ENCODE peak calls at places on chromosome 13, in eight cellular contexts. One of them, this sample, is unnamed.

GRCh38 chr13:89361909-89362308 is 1690.7 kb downstream of the SLITRK5 start:
- DNase-seq in psoas muscle: no peak
- DNase-seq in epithelial cell of prostate: no peak
- DNase-seq in heart right ventricle: no peak
- DNase-seq in PC-9: no peak
- DNase-seq in cardiac muscle cell: no peak
- DNase-seq in tibial artery: no peak
- DNase-seq in neural progenitor cell: no peak
- DNase-seq in this sample: no peak

GRCh38 chr13:30869491-30869890 is 36.6 kb upstream of the MEDAG start:
- DNase-seq in psoas muscle: no peak
- DNase-seq in epithelial cell of prostate: no peak
- DNase-seq in heart right ventricle: peak; percentile 61
- DNase-seq in PC-9: no peak
- DNase-seq in cardiac muscle cell: no peak
- DNase-seq in tibial artery: no peak
- DNase-seq in neural progenitor cell: no peak
- DNase-seq in this sample: no peak

GRCh38 chr13:100440756-100441421 is 147.7 kb downstream of the GGACT start:
- DNase-seq in psoas muscle: no peak
- DNase-seq in epithelial cell of prostate: no peak
- DNase-seq in heart right ventricle: no peak
- DNase-seq in PC-9: no peak
- DNase-seq in cardiac muscle cell: no peak
- DNase-seq in tibial artery: no peak
- DNase-seq in neural progenitor cell: no peak
- DNase-seq in this sample: no peak

GRCh38 chr13:40389081-40389641 is 277.3 kb downstream of the FOXO1 start:
- DNase-seq in psoas muscle: no peak
- DNase-seq in epithelial cell of prostate: no peak
- DNase-seq in heart right ventricle: no peak
- DNase-seq in PC-9: no peak
- DNase-seq in cardiac muscle cell: no peak
- DNase-seq in tibial artery: no peak
- DNase-seq in neural progenitor cell: no peak
- DNase-seq in this sample: no peak

GRCh38 chr13:71378992-71379905 is 487.8 kb downstream of the DACH1 start:
- DNase-seq in psoas muscle: no peak
- DNase-seq in epithelial cell of prostate: peak; percentile 14
- DNase-seq in heart right ventricle: no peak
- DNase-seq in PC-9: no peak
- DNase-seq in cardiac muscle cell: no peak
- DNase-seq in tibial artery: no peak
- DNase-seq in neural progenitor cell: no peak
- DNase-seq in this sample: no peak

GRCh38 chr13:59229861-59230260 is 933.9 kb downstream of the DIAPH3 start:
- DNase-seq in psoas muscle: no peak
- DNase-seq in epithelial cell of prostate: no peak
- DNase-seq in heart right ventricle: no peak
- DNase-seq in PC-9: no peak
- DNase-seq in cardiac muscle cell: no peak
- DNase-seq in tibial artery: no peak
- DNase-seq in neural progenitor cell: no peak
- DNase-seq in this sample: no peak

GRCh38 chr13:88153353-88153752 is 482.2 kb downstream of the SLITRK5 start:
- DNase-seq in psoas muscle: no peak
- DNase-seq in epithelial cell of prostate: no peak
- DNase-seq in heart right ventricle: no peak
- DNase-seq in PC-9: no peak
- DNase-seq in cardiac muscle cell: no peak
- DNase-seq in tibial artery: no peak
- DNase-seq in neural progenitor cell: no peak
- DNase-seq in this sample: no peak

GRCh38 chr13:111179908-111180756 is 65.0 kb downstream of the ARHGEF7 start:
- DNase-seq in psoas muscle: no peak
- DNase-seq in epithelial cell of prostate: no peak
- DNase-seq in heart right ventricle: no peak
- DNase-seq in PC-9: no peak
- DNase-seq in cardiac muscle cell: no peak
- DNase-seq in tibial artery: no peak
- DNase-seq in neural progenitor cell: no peak
- DNase-seq in this sample: no peak

GRCh38 chr13:107075576-107075975 is 507.6 kb upstream of the ARGLU1 start:
- DNase-seq in psoas muscle: no peak
- DNase-seq in epithelial cell of prostate: no peak
- DNase-seq in heart right ventricle: no peak
- DNase-seq in PC-9: no peak
- DNase-seq in cardiac muscle cell: no peak
- DNase-seq in tibial artery: no peak
- DNase-seq in neural progenitor cell: no peak
- DNase-seq in this sample: no peak

GRCh38 chr13:101115762-101116161 is 300.5 kb downstream of the NALCN start:
- DNase-seq in psoas muscle: no peak
- DNase-seq in epithelial cell of prostate: no peak
- DNase-seq in heart right ventricle: no peak
- DNase-seq in PC-9: no peak
- DNase-seq in cardiac muscle cell: no peak
- DNase-seq in tibial artery: no peak
- DNase-seq in neural progenitor cell: peak; percentile 53
- DNase-seq in this sample: no peak

GRCh38 chr13:25775275-25775674 is 276.5 kb downstream of the SHISA2 start:
- DNase-seq in psoas muscle: no peak
- DNase-seq in epithelial cell of prostate: no peak
- DNase-seq in heart right ventricle: no peak
- DNase-seq in PC-9: no peak
- DNase-seq in cardiac muscle cell: no peak
- DNase-seq in tibial artery: no peak
- DNase-seq in neural progenitor cell: no peak
- DNase-seq in this sample: no peak

GRCh38 chr13:88051746-88052482 is 380.7 kb downstream of the SLITRK5 start:
- DNase-seq in psoas muscle: no peak
- DNase-seq in epithelial cell of prostate: no peak
- DNase-seq in heart right ventricle: peak; percentile 2
- DNase-seq in PC-9: no peak
- DNase-seq in cardiac muscle cell: no peak
- DNase-seq in tibial artery: no peak
- DNase-seq in neural progenitor cell: peak; percentile 8
- DNase-seq in this sample: no peak

DNA sequence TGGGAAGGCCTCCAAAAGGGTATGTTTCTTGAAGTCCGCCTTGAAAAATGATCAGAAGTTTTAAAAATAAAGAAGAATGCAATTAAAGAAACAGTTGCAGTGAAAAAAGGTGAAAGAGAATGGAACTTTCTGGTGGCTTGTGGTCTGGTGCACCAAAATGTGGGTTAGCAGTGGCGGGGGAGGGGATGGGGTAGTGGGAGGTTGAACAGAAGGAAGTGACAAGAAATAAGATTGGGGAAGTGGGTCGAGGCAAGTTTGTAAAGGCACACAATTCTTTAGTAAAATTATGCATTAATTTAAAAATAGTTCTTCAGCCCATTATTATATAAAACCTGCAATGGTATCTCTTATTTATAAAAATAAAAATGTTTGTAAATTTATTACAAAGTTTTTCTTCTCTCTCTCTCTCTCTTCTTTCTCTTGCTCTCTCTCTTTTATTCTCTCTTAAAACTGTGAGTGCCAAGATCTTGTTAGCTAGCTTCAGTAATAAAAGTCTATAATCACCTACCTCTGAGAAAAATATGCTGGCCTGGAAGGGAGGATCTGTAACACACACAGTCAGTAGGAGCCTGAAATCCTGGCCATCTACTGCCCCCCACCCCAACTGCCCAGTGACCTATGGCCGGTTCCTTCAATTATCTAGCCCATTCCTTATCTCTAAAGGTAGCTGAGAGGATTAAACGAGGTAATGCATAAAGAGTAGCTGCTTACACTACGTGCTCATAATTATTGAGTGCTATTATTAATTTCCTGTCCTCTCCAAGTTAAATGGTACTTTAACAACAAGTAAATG is 2.2 kb downstream of the LCP1 start:
- DNase-seq in psoas muscle: peak; percentile 33
- DNase-seq in epithelial cell of prostate: no peak
- DNase-seq in heart right ventricle: peak; percentile 40
- DNase-seq in PC-9: no peak
- DNase-seq in cardiac muscle cell: no peak
- DNase-seq in tibial artery: peak; percentile 70
- DNase-seq in neural progenitor cell: no peak
- DNase-seq in this sample: no peak
- H3K27ac ChIP-seq in psoas muscle: no peak overlapping the region
- H3K27ac ChIP-seq in epithelial cell of prostate: no peak overlapping the region
- H3K27ac ChIP-seq in heart right ventricle: no peak overlapping the region
- H3K27ac ChIP-seq in PC-9: no peak overlapping the region
- H3K27ac ChIP-seq in cardiac muscle cell: no peak overlapping the region
- H3K27ac ChIP-seq in tibial artery: no peak overlapping the region
- H3K27ac ChIP-seq in neural progenitor cell: no peak overlapping the region
- H3K27ac ChIP-seq in this sample: no peak overlapping the region

GRCh38 chr13:43760257-43760656 is 26.5 kb downstream of the ENOX1 start:
- DNase-seq in psoas muscle: no peak
- DNase-seq in epithelial cell of prostate: no peak
- DNase-seq in heart right ventricle: no peak
- DNase-seq in PC-9: no peak
- DNase-seq in cardiac muscle cell: no peak
- DNase-seq in tibial artery: no peak
- DNase-seq in neural progenitor cell: no peak
- DNase-seq in this sample: no peak
- H3K27ac ChIP-seq in psoas muscle: no peak overlapping the region
- H3K27ac ChIP-seq in epithelial cell of prostate: no peak overlapping the region
- H3K27ac ChIP-seq in heart right ventricle: no peak overlapping the region
- H3K27ac ChIP-seq in PC-9: no peak overlapping the region
- H3K27ac ChIP-seq in cardiac muscle cell: no peak overlapping the region
- H3K27ac ChIP-seq in tibial artery: no peak overlapping the region
- H3K27ac ChIP-seq in neural progenitor cell: no peak overlapping the region
- H3K27ac ChIP-seq in this sample: no peak overlapping the region

GRCh38 chr13:112348642-112349345 is 27.4 kb upstream of the SPACA7 start:
- DNase-seq in psoas muscle: no peak
- DNase-seq in epithelial cell of prostate: no peak
- DNase-seq in heart right ventricle: no peak
- DNase-seq in PC-9: no peak
- DNase-seq in cardiac muscle cell: no peak
- DNase-seq in tibial artery: no peak
- DNase-seq in neural progenitor cell: no peak
- DNase-seq in this sample: no peak

GRCh38 chr13:112345826-112346172 is 30.4 kb upstream of the SPACA7 start:
- DNase-seq in psoas muscle: no peak
- DNase-seq in epithelial cell of prostate: no peak
- DNase-seq in heart right ventricle: no peak
- DNase-seq in PC-9: no peak
- DNase-seq in cardiac muscle cell: no peak
- DNase-seq in tibial artery: no peak
- DNase-seq in neural progenitor cell: no peak
- DNase-seq in this sample: no peak

GRCh38 chr13:112346173-112346898 is 29.8 kb upstream of the SPACA7 start:
- DNase-seq in psoas muscle: no peak
- DNase-seq in epithelial cell of prostate: no peak
- DNase-seq in heart right ventricle: no peak
- DNase-seq in PC-9: no peak
- DNase-seq in cardiac muscle cell: peak; percentile 43
- DNase-seq in tibial artery: no peak
- DNase-seq in neural progenitor cell: peak; percentile 68
- DNase-seq in this sample: no peak

GRCh38 chr13:112349681-112350080 is 26.5 kb upstream of the SPACA7 start:
- DNase-seq in psoas muscle: no peak
- DNase-seq in epithelial cell of prostate: no peak
- DNase-seq in heart right ventricle: no peak
- DNase-seq in PC-9: no peak
- DNase-seq in cardiac muscle cell: no peak
- DNase-seq in tibial artery: no peak
- DNase-seq in neural progenitor cell: no peak
- DNase-seq in this sample: no peak

DNA sequence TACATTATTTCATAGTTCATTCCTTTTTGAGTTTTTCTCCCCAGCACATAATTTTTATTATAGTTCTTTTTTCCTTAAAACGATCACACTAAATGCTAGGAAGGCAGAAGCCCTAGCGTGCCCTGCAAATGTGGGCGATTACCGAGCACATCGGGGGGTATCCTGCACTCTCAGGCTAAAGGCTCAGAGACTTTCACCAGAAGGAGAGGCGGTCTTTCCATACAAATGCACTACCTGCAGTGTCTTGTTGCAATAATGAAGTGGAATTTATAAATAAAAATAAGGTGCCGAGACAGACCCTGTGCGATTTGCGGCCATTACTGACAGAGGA is 29.3 kb upstream of the SPACA7 start:
- DNase-seq in psoas muscle: no peak
- DNase-seq in epithelial cell of prostate: no peak
- DNase-seq in heart right ventricle: no peak
- DNase-seq in PC-9: no peak
- DNase-seq in cardiac muscle cell: no peak
- DNase-seq in tibial artery: no peak
- DNase-seq in neural progenitor cell: peak; percentile 76
- DNase-seq in this sample: no peak
- H3K27ac ChIP-seq in psoas muscle: no peak overlapping the region
- H3K27ac ChIP-seq in epithelial cell of prostate: no peak overlapping the region
- H3K27ac ChIP-seq in heart right ventricle: no peak overlapping the region
- H3K27ac ChIP-seq in PC-9: no peak overlapping the region
- H3K27ac ChIP-seq in cardiac muscle cell: no peak overlapping the region
- H3K27ac ChIP-seq in tibial artery: no peak overlapping the region
- H3K27ac ChIP-seq in neural progenitor cell: no peak overlapping the region
- H3K27ac ChIP-seq in this sample: no peak overlapping the region

GRCh38 chr13:33284016-33284415 is 1.5 kb downstream of the STARD13 start:
- DNase-seq in psoas muscle: no peak
- DNase-seq in epithelial cell of prostate: no peak
- DNase-seq in heart right ventricle: no peak
- DNase-seq in PC-9: no peak
- DNase-seq in cardiac muscle cell: no peak
- DNase-seq in tibial artery: no peak
- DNase-seq in neural progenitor cell: no peak
- DNase-seq in this sample: no peak
- H3K27ac ChIP-seq in psoas muscle: peak overlapping the region; percentile 88
- H3K27ac ChIP-seq in epithelial cell of prostate: peak overlapping the region; percentile 90
- H3K27ac ChIP-seq in heart right ventricle: peak overlapping the region; percentile 94
- H3K27ac ChIP-seq in PC-9: peak overlapping the region; percentile 81
- H3K27ac ChIP-seq in cardiac muscle cell: no peak overlapping the region
- H3K27ac ChIP-seq in tibial artery: peak overlapping the region; percentile 96
- H3K27ac ChIP-seq in neural progenitor cell: no peak overlapping the region
- H3K27ac ChIP-seq in this sample: no peak overlapping the region

DNA sequence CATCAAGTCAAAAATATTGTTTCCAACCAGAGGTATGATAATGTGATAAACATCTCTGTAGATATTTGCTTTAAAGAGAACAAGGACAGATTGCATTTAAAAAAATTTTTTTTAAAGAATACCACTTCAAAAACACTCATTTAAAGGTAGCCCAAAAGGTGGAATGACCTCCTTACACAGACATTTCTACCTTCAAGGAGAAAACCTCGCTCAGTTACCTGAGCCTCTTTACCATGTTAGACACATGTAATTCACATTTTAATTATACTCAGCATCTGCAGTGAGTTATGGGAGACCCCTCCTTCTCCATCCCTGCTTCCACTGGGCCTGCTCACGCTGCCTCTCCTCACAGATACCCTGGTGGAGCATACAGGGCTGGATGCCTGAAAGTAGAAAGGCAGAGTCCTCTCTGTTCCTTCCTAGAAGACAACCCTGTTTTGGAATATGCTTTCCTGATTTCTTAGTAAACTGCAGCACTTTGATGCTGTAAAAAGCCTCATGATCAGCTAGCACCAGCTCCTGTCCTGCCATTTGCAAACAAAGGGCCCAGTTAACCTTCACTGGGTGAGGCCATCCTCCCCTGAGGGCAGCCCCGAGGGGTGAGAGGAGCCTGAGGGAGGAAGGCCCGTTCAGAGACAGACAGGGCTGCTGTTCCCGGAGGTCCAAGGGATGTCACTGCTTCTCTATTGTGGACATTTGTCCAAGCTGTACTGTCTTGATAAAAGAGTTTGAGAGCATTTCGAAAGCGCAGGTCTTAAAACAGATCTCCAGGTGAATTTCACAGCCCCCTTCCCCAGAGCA is 117.8 kb downstream of the IRS2 start:
- DNase-seq in psoas muscle: no peak
- DNase-seq in epithelial cell of prostate: no peak
- DNase-seq in heart right ventricle: no peak
- DNase-seq in PC-9: no peak
- DNase-seq in cardiac muscle cell: no peak
- DNase-seq in tibial artery: no peak
- DNase-seq in neural progenitor cell: no peak
- DNase-seq in this sample: no peak
- H3K27ac ChIP-seq in psoas muscle: no peak overlapping the region
- H3K27ac ChIP-seq in epithelial cell of prostate: no peak overlapping the region
- H3K27ac ChIP-seq in heart right ventricle: no peak overlapping the region
- H3K27ac ChIP-seq in PC-9: peak overlapping the region; percentile 94
- H3K27ac ChIP-seq in cardiac muscle cell: no peak overlapping the region
- H3K27ac ChIP-seq in tibial artery: no peak overlapping the region
- H3K27ac ChIP-seq in neural progenitor cell: no peak overlapping the region
- H3K27ac ChIP-seq in this sample: no peak overlapping the region

This sample was measured in RWPE1.